ENCODE peak calls at places on chromosomes 5 and 9, in five cellular contexts. X is HuH-7.5, U is GM19239, A is neural crest cell, I is GOT3. J is an unnamed sample.

GRCh38 chr5:31987985-31988710 is 186.0 kb downstream of the GOLPH3 start:
- DNase-seq in X (no peak), U (no peak), A (no peak), I (no peak), J (peak; percentile 61)

GRCh38 chr5:174837919-174838902 is 113.8 kb downstream of the MSX2 start:
- DNase-seq in X (no peak), U (no peak), A (peak; percentile 4), I (peak; percentile 82), J (no peak)

GRCh38 chr9:106892632-106893031 is 29.7 kb downstream of the ZNF462 start:
- DNase-seq in X (peak; percentile 42), U (no peak), A (no peak), I (peak; percentile 3), J (no peak)

GRCh38 chr5:39977231-39977630 is 552.5 kb upstream of the DAB2 start:
- DNase-seq in X (no peak), U (no peak), A (no peak), I (no peak), J (no peak)

GRCh38 chr5:56350595-56351170 is 117.6 kb upstream of the ANKRD55 start:
- DNase-seq in X (peak; percentile 36), U (no peak), A (no peak), I (peak; percentile 44), J (no peak)

GRCh38 chr5:155082401-155082800 is 68.8 kb downstream of the KIF4B start:
- DNase-seq in X (no peak), U (no peak), A (no peak), I (no peak), J (no peak)

GRCh38 chr5:52725781-52726180 is 61.9 kb upstream of the ITGA1 start:
- DNase-seq in X (no peak), U (no peak), A (no peak), I (no peak), J (no peak)

GRCh38 chr9:70491798-70492736 is 77.6 kb upstream of the KLF9 start:
- DNase-seq in X (no peak), U (no peak), A (no peak), I (no peak), J (no peak)

GRCh38 chr9:131481441-131482342 is 21.0 kb upstream of the POMT1 start:
- DNase-seq in X (no peak), U (no peak), A (no peak), I (no peak), J (no peak)

GRCh38 chr5:535781-536698 is 11.8 kb upstream of the SLC9A3 start:
- DNase-seq in X (no peak), U (no peak), A (no peak), I (no peak), J (no peak)

GRCh38 chr9:130741831-130742449 is 48.4 kb downstream of the EXOSC2 start:
- DNase-seq in X (no peak), U (no peak), A (no peak), I (no peak), J (no peak)

GRCh38 chr9:4262735-4263141 is 37.1 kb downstream of the GLIS3 start:
- DNase-seq in X (no peak), U (no peak), A (no peak), I (no peak), J (no peak)

GRCh38 chr5:3377176-3377575 is 218.5 kb upstream of the IRX1 start:
- DNase-seq in X (no peak), U (no peak), A (no peak), I (no peak), J (no peak)

GRCh38 chr9:7976167-7976755 is 176.7 kb upstream of the DMAC1 start:
- DNase-seq in X (no peak), U (peak; percentile 50), A (no peak), I (no peak), J (no peak)

GRCh38 chr5:1285141-1285540 is 9.7 kb downstream of the TERT start:
- DNase-seq in X (no peak), U (no peak), A (no peak), I (no peak), J (no peak)